ENCODE peak calls at places on chromosomes 16 and 17, in five cellular contexts. Z, W, S, Y and D are unnamed samples.

GRCh38 chr17:75652934-75653549 is 13.9 kb downstream of the RECQL5 start:
- DNase-seq in Z (peak), W (peak), S (peak), Y (peak), D (no peak)

GRCh38 chr17:40122466-40122943 is 734 bp downstream of the MSL1 start:
- DNase-seq in Z (peak), W (peak), S (no peak), Y (peak), D (no peak)

GRCh38 chr16:58366247-58367031 is 25.8 kb upstream of the GINS3 start:
- DNase-seq in Z (peak), W (no peak), S (peak), Y (peak), D (peak)

GRCh38 chr17:17079336-17079735 is 37.1 kb downstream of the MPRIP start:
- DNase-seq in Z (no peak), W (no peak), S (no peak), Y (no peak), D (no peak)

GRCh38 chr16:77276686-77277085 is 77.5 kb downstream of the SYCE1L start:
- DNase-seq in Z (no peak), W (no peak), S (no peak), Y (no peak), D (no peak)

GRCh38 chr17:73588291-73589095 is 55.8 kb downstream of the SDK2 start:
- DNase-seq in Z (peak), W (no peak), S (no peak), Y (no peak), D (no peak)

GRCh38 chr16:75048051-75048450 is 49.2 kb downstream of the ZNRF1 start:
- DNase-seq in Z (no peak), W (no peak), S (no peak), Y (peak), D (no peak)

GRCh38 chr17:8066841-8067775 is 20.4 kb downstream of the ALOX12B start:
- DNase-seq in Z (no peak), W (peak), S (no peak), Y (no peak), D (no peak)

GRCh38 chr16:66036162-66036561 is 330.3 kb upstream of the CDH5 start:
- DNase-seq in Z (peak), W (no peak), S (no peak), Y (peak), D (no peak)

GRCh38 chr16:68902376-68903345 is 59.3 kb downstream of the TANGO6 start:
- DNase-seq in Z (peak), W (peak), S (peak), Y (peak), D (no peak)

GRCh38 chr16:12375341-12375740 is 398.8 kb downstream of the SNX29 start:
- DNase-seq in Z (peak), W (no peak), S (no peak), Y (peak), D (no peak)

DNA sequence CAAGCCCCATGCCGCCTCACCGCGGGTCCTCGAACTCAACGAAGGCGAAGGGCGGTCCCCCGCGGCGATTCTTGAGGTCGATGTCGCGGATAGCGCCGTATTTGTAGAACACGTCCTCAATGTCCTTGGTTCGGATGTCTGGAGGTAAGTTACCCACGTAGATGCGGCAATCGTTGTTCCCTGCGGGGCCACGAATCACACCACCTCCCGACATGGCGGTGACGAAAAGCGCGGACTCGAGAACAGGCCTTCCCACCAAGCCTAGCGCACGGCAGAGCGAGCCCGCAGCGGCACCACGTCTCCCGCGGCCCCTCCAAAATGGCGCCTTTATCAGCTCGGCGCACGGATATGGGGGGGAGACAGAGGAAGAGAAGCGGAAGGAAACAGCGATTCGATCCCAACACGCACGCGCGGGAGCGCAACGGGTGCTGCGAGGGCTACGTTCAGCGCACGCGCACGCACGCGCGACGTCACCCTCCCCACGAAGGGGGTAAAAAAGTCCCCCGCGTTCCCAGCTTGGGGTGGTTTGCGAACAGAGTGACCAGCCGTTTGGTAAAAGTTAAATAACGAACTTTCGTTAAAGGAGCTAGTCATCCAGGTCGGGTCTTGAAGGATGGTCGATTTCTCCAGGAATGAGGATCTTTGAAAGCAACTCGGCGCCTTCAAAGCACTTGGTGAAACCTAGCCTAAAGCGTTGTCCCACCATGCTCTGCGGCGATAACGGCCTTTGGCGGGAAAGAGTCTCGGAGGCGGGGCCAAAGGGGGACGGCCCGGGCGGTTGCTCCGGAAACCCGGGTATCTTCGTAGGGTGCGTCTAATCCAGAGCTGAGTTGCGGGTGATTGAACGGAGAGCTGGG is at the start of gene SRSF1:
- DNase-seq in Z (peak), W (peak), S (peak), Y (peak), D (peak)
- TF ChIP-seq EZH2 in Z (no peak), W (no peak), S (no peak), Y (no peak), D (no peak)

DNA sequence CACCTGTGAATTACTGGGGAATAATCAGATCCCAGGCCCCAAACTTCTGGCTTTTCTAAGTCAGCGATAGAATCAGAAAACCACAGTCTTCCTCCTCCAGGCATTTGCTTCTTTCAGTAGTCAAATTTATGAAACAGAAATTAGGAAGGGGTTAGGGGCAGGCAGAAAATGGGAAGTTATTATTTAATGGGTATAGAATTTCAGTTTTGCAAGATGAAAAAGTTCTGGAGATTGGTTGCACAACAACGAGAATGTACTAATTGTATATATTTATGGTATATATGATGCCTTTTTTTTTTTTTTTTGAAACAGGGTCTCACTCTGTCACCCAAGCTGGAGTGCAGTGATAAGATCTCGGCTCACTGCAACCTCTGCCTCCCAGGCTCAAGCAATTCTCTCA is 23.5 kb downstream of the ORC6 start:
- DNase-seq in Z (no peak), W (no peak), S (no peak), Y (no peak), D (no peak)
- H3K4me2 ChIP-seq in Z (no peak), W (no peak), S (no peak), Y (no peak), D (no peak)

DNA sequence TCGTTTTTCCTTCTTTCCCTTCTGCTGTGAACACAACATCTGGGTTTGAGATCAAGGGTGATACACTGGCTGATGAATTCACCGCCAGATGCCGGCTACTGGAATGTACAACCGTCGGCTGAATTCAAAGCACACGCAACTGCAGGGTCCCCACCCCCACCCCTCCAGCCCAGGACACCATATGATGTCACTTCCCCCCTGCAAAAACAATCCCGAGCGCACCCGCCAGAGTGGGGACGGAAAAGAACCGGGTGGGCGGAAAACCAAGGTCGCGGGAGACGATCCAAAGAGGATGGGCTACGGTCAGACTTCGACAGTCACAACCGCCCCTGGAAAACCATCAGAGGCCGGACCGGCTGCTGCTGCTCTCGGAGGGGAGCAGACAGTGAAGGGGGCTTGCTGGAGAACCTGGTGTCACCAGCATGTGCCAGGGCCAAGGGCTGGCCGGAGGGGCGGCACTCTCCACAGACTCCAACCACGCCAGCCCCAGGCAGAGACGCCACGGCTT is 23.3 kb downstream of the CEP295NL start:
- DNase-seq in Z (peak), W (no peak), S (peak), Y (peak), D (no peak)
- H2AFZ ChIP-seq in Z (no peak), W (no peak), S (no peak), Y (no peak), D (no peak)

GRCh38 chr16:1920727-1921155 is 2.5 kb upstream of the HS3ST6 start:
- DNase-seq in Z (peak), W (peak), S (no peak), Y (no peak), D (no peak)
- TF ChIP-seq EZH2 in Z (no peak), W (peak), S (peak), Y (peak), D (peak)

GRCh38 chr16:64545769-64546168 is 576.1 kb downstream of the CDH11 start:
- DNase-seq in Z (no peak), W (no peak), S (peak), Y (peak), D (no peak)

GRCh38 chr16:64544859-64545258 is 577.0 kb downstream of the CDH11 start:
- DNase-seq in Z (no peak), W (no peak), S (no peak), Y (no peak), D (no peak)

GRCh38 chr16:64540449-64540848 is 581.4 kb downstream of the CDH11 start:
- DNase-seq in Z (no peak), W (no peak), S (no peak), Y (no peak), D (no peak)

GRCh38 chr16:64542152-64542551 is 579.7 kb downstream of the CDH11 start:
- DNase-seq in Z (no peak), W (no peak), S (no peak), Y (no peak), D (no peak)

DNA sequence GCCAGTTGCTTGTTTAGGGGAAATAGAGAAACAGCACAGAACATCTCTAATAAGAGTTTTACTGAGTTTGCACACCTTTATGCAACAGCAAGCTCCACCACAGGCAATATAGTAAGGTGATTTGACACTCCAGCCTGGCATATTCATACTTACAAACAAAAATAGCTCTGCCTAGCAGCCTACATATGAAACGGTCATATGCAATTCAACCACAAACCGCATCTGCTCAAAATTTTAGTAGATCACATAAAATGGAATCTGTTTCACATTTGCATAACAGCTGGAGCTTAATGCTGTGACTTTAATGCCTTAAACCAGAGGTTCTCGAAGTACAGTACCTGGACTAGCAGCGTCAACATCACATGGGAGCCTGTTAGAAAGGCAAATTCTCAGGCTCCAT is 578.5 kb downstream of the CDH11 start:
- DNase-seq in Z (peak), W (no peak), S (no peak), Y (no peak), D (no peak)
- H3K4me2 ChIP-seq in Z (no peak), W (no peak), S (no peak), Y (no peak), D (no peak)

DNA sequence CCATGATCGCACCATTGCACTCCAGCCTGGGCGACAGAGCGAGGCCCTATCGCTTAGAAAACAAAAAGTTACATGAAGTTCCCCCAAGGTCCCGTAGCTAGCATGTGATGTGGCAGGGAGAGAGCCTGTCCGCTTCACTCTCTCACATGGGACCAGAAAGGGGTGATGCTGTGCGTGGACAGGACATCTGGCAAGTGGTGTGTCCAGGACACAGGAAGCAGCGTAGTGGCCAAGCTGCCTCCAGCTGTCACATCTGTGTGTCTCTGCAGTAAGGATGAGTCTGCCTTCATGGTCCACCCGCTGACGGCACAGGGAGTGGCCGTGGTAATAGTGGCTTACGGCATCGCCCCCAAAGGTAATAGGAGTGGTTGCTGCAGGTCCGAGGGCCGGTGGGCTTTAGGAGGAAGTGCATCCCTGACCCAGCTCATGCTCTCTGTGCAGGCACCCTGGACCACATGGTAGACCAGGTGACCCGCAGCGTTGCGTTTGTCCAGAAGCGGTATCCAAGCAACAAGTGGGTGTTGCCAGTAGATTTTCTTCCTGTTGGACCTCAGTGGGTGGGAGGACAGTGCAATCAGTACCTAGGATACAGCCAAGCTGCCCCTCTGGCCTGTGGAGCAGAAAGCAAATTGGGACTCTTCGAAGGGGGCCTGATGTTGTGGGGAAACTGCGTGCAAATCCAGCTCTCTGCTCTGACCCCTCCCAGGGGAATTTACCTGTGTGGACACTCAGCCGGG is 9.5 kb upstream of the BIRC5 start:
- DNase-seq in Z (no peak), W (no peak), S (no peak), Y (no peak), D (no peak)
- H2AFZ ChIP-seq in Z (no peak), W (no peak), S (no peak), Y (no peak), D (no peak)

DNA sequence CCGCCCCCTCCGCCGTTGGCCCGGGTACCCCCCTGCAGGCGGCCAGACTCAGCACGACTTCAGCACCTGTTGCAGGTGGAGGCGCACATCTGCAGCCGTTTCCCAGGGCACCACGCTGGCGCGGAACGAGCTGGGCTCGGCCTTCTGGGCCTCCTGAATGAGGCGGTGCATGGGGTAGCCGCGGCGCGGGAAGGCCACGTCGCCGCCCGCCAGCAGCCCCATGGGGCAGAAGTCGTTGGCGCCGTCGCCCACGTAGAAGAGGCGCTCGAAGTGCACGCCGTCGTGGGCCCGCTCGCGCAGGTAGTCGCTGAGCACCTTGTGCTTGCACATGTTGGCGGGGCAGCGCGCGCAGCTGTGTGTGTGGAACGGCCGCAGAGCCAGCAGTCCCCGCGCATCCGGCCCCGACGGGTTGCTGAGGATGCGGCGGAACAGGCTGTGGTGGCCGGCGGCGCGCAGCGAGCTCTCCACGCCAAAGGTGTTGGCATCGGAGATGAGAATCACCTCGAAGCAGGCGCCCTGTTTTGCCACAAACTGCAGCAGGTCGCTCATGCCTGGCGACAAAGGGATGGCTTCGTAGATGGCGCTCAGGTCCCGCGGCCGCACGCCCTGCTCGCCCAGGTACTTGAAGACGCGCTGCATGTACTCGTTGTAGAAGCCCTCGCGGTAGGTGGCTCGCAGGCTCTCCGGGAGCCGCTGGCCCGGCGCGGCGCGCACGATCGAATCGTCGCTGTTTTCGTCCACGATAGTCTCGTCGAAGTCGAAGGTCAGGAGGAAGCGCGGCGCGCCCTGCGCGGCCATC is 6.2 kb downstream of the PHOSPHO1 start:
- DNase-seq in Z (no peak), W (peak), S (no peak), Y (no peak), D (no peak)
- TF ChIP-seq EZH2 in Z (no peak), W (peak), S (peak), Y (peak), D (peak)

GRCh38 chr17:4770632-4771031 is 1.1 kb upstream of the TM4SF5 start:
- DNase-seq in Z (no peak), W (no peak), S (no peak), Y (no peak), D (no peak)
- H3K4me2 ChIP-seq in Z (no peak), W (no peak), S (no peak), Y (no peak), D (no peak)

GRCh38 chr16:88434353-88434690 is 18.8 kb upstream of the ZFPM1 start:
- DNase-seq in Z (no peak), W (no peak), S (no peak), Y (no peak), D (no peak)
- H2AFZ ChIP-seq in Z (no peak), W (no peak), S (no peak), Y (no peak), D (no peak)

DNA sequence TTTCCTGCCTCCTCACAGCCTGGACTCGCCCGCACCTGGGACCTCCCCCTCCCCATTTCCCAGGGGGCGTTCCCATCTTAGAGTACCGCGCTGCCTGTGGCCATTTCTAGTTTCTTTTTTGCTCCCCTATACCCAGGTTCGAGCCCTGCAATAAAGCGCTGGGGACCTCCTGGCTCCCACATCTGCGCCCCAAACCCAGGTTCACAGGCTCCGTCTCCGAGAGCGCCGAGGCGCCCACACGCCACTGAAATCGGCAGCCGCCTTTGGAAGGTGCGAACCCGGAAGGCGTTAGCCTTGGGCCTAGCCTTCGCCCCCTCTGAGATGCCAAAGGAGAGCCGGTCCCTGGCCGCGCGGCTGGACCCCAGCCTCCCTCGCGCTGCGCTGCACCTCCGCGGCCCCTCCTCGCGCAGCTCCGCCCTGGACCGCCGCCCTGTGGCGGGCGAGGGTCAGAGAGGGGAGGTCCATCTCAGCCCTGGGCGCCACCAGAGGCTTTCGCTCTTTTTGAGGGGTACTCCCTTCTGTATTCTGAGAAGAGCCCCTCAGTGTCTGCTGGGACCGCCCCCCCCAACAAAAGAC is 1.8 kb downstream of the KCNJ12 start:
- DNase-seq in Z (no peak), W (peak), S (no peak), Y (no peak), D (no peak)
- TF ChIP-seq EZH2 in Z (no peak), W (no peak), S (peak), Y (peak), D (no peak)